ENCODE peak calls at places on chromosomes 11 and 22, in four cellular contexts. T, R, M and P are unnamed samples.

GRCh38 chr11:115222863-115223530 is 281.2 kb downstream of the CADM1 start:
- DNase-seq in R (no peak), M (no peak), T (no peak), P (no peak)

GRCh38 chr11:64854534-64855502 is 10.4 kb upstream of the CDC42BPG start:
- DNase-seq in M (peak), R (no peak), T (peak), P (peak)

GRCh38 chr11:94747136-94748110 is 20.7 kb upstream of the AMOTL1 start:
- DNase-seq in M (no peak), T (no peak), R (no peak), P (no peak)

GRCh38 chr11:2599561-2600189 is 100.1 kb downstream of the KCNQ1OT1 start:
- DNase-seq in R (no peak), M (no peak), T (no peak), P (no peak)

GRCh38 chr11:129933866-129934265 is 38.5 kb upstream of the NFRKB start:
- DNase-seq in T (no peak), R (no peak), M (no peak), P (no peak)

GRCh38 chr22:42430486-42431125 is 1.6 kb downstream of the NFAM1 start:
- DNase-seq in T (no peak), M (no peak), R (no peak), P (peak)

GRCh38 chr11:72584293-72584921 is 89.8 kb downstream of the PDE2A start:
- DNase-seq in T (peak), R (no peak), M (peak), P (no peak)

GRCh38 chr11:32003335-32003734 is 87.5 kb upstream of the RCN1 start:
- DNase-seq in M (no peak), R (peak), T (no peak), P (no peak)

GRCh38 chr11:124108158-124108557 is 7.1 kb upstream of the VWA5A start:
- DNase-seq in M (no peak), T (no peak), R (no peak), P (peak)

GRCh38 chr11:32985600-32985999 is 30.1 kb upstream of the DEPDC7 start:
- DNase-seq in R (no peak), M (no peak), T (no peak), P (no peak)

GRCh38 chr11:125514336-125515101 is 18.5 kb upstream of the FEZ1 start:
- DNase-seq in T (peak), R (peak), M (peak), P (peak)

GRCh38 chr11:14974723-14975587 is 2.8 kb upstream of the CALCA start:
- DNase-seq in R (no peak), M (peak), T (peak), P (peak)

GRCh38 chr11:65338680-65339079 is 5.0 kb downstream of the DPF2 start:
- DNase-seq in T (no peak), M (no peak), R (no peak), P (no peak)

GRCh38 chr11:85810871-85811611 is at the start of gene SYTL2:
- DNase-seq in M (peak), T (peak), R (peak), P (peak)

GRCh38 chr11:64729851-64730382 is 6.9 kb upstream of the NRXN2 start:
- DNase-seq in T (no peak), R (no peak), M (peak), P (peak)

GRCh38 chr11:118447423-118447822 is 11.1 kb downstream of the KMT2A start:
- DNase-seq in M (no peak), R (no peak), T (no peak), P (no peak)

GRCh38 chr22:29216873-29217666 is 11.4 kb downstream of the EMID1 start:
- DNase-seq in T (no peak), R (no peak), M (no peak), P (peak)

GRCh38 chr22:32411388-32411787 is 659 bp downstream of the RTCB start:
- DNase-seq in M (peak), R (no peak), T (no peak), P (peak)

GRCh38 chr22:40199852-40200251 is 22.1 kb downstream of the TNRC6B start:
- DNase-seq in T (no peak), R (no peak), M (no peak), P (no peak)

GRCh38 chr11:75577198-75577597 is 15.1 kb downstream of the SERPINH1 start:
- DNase-seq in M (peak), T (peak), R (no peak), P (peak)

GRCh38 chr11:72836111-72836510 is 21.9 kb downstream of the ATG16L2 start:
- DNase-seq in T (no peak), R (no peak), M (no peak), P (no peak)